ENCODE peak calls at places on chromosomes 2 and 18, in four cellular contexts. Z is SK-N-SH; J is CD8-positive, alpha-beta memory T cell; B is cardiac muscle cell. E is an unnamed sample.

GRCh38 chr2:48284624-48285212 is 245.2 kb upstream of the STON1 start:
- DNase-seq in Z (no peak), J (no peak), B (no peak), E (no peak)

GRCh38 chr2:71045841-71046495 is 22.5 kb upstream of the NAGK start:
- DNase-seq in Z (no peak), J (no peak), B (no peak), E (no peak)

GRCh38 chr2:119242276-119243119 is 18.9 kb downstream of the STEAP3 start:
- DNase-seq in Z (no peak), J (no peak), B (no peak), E (no peak)

GRCh38 chr2:160317113-160318099 is 117.3 kb upstream of the ITGB6 start:
- DNase-seq in Z (no peak), J (no peak), B (no peak), E (no peak)

GRCh38 chr2:179932786-179933185 is 71.4 kb upstream of the ZNF385B start:
- DNase-seq in Z (no peak), J (no peak), B (peak), E (no peak)

GRCh38 chr2:239944706-239945551 is 80.2 kb downstream of the NDUFA10 start:
- DNase-seq in Z (no peak), J (peak), B (no peak), E (no peak)

GRCh38 chr18:39238951-39239350 is 1673.4 kb upstream of the CELF4 start:
- DNase-seq in Z (no peak), J (no peak), B (no peak), E (peak)

GRCh38 chr2:215579809-215580208 is 143.9 kb upstream of the FN1 start:
- DNase-seq in Z (no peak), J (no peak), B (no peak), E (peak)

GRCh38 chr2:119629323-119629825 is 49.6 kb upstream of the TMEM177 start:
- DNase-seq in Z (no peak), J (no peak), B (no peak), E (no peak)

GRCh38 chr2:104595576-104595975 is 258.3 kb upstream of the POU3F3 start:
- DNase-seq in Z (no peak), J (no peak), B (no peak), E (no peak)

GRCh38 chr18:45733535-45733934 is 9.6 kb downstream of the SLC14A1 start:
- DNase-seq in Z (no peak), J (no peak), B (no peak), E (no peak)

GRCh38 chr18:35045121-35045520 is 3.9 kb downstream of the MAPRE2 start:
- DNase-seq in Z (peak), J (no peak), B (no peak), E (no peak)

GRCh38 chr2:127034056-127034455 is 72.9 kb downstream of the BIN1 start:
- DNase-seq in Z (no peak), J (no peak), B (no peak), E (no peak)

GRCh38 chr2:202545523-202545922 is 89.2 kb upstream of the FAM117B start:
- DNase-seq in Z (no peak), J (no peak), B (peak), E (no peak)

GRCh38 chr2:181120625-181121024 is 140.2 kb downstream of the UBE2E3 start:
- DNase-seq in Z (no peak), J (no peak), B (no peak), E (no peak)

GRCh38 chr2:181300600-181301291 is 156.4 kb upstream of the ITGA4 start:
- DNase-seq in Z (no peak), J (peak), B (no peak), E (no peak)

GRCh38 chr18:58562999-58563667 is 65.8 kb downstream of the ALPK2 start:
- DNase-seq in Z (no peak), J (no peak), B (no peak), E (no peak)
- H3K4me3 ChIP-seq in Z (no peak), J (no peak), B (no peak), E (no peak)

GRCh38 chr2:144522741-144523605 is 3.1 kb upstream of the ZEB2 start:
- DNase-seq in Z (peak), J (no peak), B (no peak), E (no peak)
- H3K4me3 ChIP-seq in Z (peak), J (peak), B (peak), E (peak)

GRCh38 chr18:62485684-62486083 is 37.1 kb upstream of the ZCCHC2 start:
- DNase-seq in Z (no peak), J (no peak), B (no peak), E (peak)

GRCh38 chr18:62487161-62487560 is 35.7 kb upstream of the ZCCHC2 start:
- DNase-seq in Z (no peak), J (no peak), B (no peak), E (no peak)

GRCh38 chr18:62484941-62485340 is 37.9 kb upstream of the ZCCHC2 start:
- DNase-seq in Z (no peak), J (no peak), B (no peak), E (no peak)

GRCh38 chr18:62490967-62491366 is 31.9 kb upstream of the ZCCHC2 start:
- DNase-seq in Z (no peak), J (no peak), B (no peak), E (no peak)

GRCh38 chr18:62486290-62486964 is 36.4 kb upstream of the ZCCHC2 start:
- DNase-seq in Z (no peak), J (no peak), B (peak), E (peak)
- H3K4me3 ChIP-seq in Z (no peak), J (no peak), B (no peak), E (no peak)

GRCh38 chr2:211611061-211611518 is 927.5 kb downstream of the ERBB4 start:
- DNase-seq in Z (no peak), J (no peak), B (no peak), E (no peak)
- H3K4me3 ChIP-seq in Z (no peak), J (peak), B (no peak), E (no peak)

GRCh38 chr2:218896501-218897393 is 16.1 kb downstream of the WNT10A start:
- DNase-seq in Z (peak), J (peak), B (no peak), E (no peak)
- H3K4me3 ChIP-seq in Z (peak), J (peak), B (no peak), E (peak)

GRCh38 chr2:218257390-218257981 is 3.3 kb upstream of the GPBAR1 start:
- DNase-seq in Z (peak), J (peak), B (no peak), E (no peak)

GRCh38 chr2:218255441-218255840 is 5.4 kb upstream of the GPBAR1 start:
- DNase-seq in Z (no peak), J (no peak), B (no peak), E (no peak)

GRCh38 chr2:218256612-218257350 is 4.0 kb upstream of the GPBAR1 start:
- DNase-seq in Z (no peak), J (no peak), B (no peak), E (no peak)

GRCh38 chr2:218249686-218250085 is 11.1 kb upstream of the GPBAR1 start:
- DNase-seq in Z (no peak), J (no peak), B (no peak), E (no peak)

GRCh38 chr2:218252509-218253247 is 8.1 kb upstream of the GPBAR1 start:
- DNase-seq in Z (no peak), J (no peak), B (no peak), E (no peak)
- H3K4me3 ChIP-seq in Z (no peak), J (no peak), B (no peak), E (no peak)

GRCh38 chr2:189407161-189407943 is 33.9 kb upstream of the WDR75 start:
- DNase-seq in Z (peak), J (no peak), B (no peak), E (no peak)
- H3K4me3 ChIP-seq in Z (peak), J (no peak), B (no peak), E (no peak)

GRCh38 chr2:217756375-217757107 is 246.3 kb downstream of the TNS1 start:
- DNase-seq in Z (peak), J (peak), B (peak), E (no peak)
- H3K4me3 ChIP-seq in Z (no peak), J (no peak), B (no peak), E (peak)

DNA sequence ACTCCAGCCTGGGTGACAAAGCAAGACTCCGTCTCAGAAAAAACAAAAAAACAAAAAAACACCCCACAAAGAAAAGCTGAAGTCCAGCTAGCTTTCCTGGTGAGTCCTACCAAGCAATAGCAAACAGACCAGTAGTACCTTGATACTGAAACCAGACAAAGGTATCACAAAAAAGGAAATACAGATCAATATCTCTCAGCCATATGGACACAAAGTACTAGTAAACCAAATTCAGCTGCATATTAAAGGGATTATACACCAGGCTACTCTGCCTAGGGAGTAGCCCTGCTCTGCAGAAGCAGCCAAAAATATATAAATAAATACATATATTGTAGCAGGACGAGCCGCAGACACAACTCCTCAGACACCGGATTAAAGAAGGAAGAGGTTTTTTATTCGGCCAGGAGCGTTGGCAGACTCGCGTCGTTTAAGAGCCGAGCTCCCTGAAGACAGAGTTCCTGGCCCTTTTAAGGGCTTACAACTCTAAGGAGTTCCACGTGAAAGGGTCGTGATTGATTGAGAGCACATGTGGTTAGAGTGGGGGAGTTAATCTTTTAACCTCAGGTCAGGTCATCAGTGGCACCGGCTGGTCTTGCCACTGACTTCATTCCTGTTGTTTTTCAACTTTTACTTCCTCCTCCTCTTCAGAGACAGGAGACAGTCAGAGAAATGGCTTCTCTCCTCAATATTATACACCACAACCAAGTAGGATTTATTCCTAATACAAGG is 38.4 kb upstream of the DTNB start:
- DNase-seq in Z (no peak), J (no peak), B (peak), E (no peak)
- H3K4me3 ChIP-seq in Z (no peak), J (no peak), B (no peak), E (peak)

DNA sequence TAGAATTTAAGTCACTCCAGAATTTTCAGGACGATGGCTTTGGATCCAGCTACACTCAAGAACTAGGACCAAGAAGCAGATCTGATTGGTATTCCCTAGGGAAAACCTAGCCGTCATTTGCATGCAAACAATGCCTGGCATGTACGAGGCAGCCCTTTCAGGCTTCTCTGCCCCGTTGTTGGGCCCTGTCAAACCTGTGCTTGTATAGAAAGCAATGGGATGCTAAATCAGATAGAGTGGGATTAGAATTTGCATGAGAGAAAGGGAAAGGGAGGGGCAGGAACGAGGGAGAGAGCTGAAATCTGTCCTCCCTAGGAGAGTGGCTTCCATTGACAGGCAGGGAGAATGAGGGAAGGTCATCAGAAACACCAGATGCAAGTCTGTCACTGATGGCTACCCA is 28.6 kb downstream of the ARID5A start:
- DNase-seq in Z (no peak), J (no peak), B (no peak), E (no peak)
- H3K4me3 ChIP-seq in Z (no peak), J (no peak), B (no peak), E (no peak)